ENCODE peak calls at places on chromosomes 5 and 9, in ten cellular contexts. H is GM23248; C is cardiac muscle cell; G is prostate gland; Y is fibroblast of lung; P is naive thymus-derived CD4-positive, alpha-beta T cell; R is testis; X is hepatocyte; E is heart left ventricle; W is neuronal stem cell. M is an unnamed sample. For H3K4me1 and H3K27me3, the result is how much of the 10 kb centered on the place peaks cover.

GRCh38 chr5:38249286-38249685 is 9.1 kb upstream of the EGFLAM start:
- DNase-seq in H (peak), C (no peak), G (no peak), Y (no peak), P (no peak), R (no peak), X (peak), E (no peak), W (no peak), M (no peak)

GRCh38 chr9:5529683-5530221 is 19.4 kb downstream of the PDCD1LG2 start:
- DNase-seq in H (no peak), C (no peak), G (no peak), Y (no peak), P (no peak), R (no peak), X (no peak), E (no peak), W (no peak), M (no peak)

GRCh38 chr5:31213676-31214638 is 20.5 kb downstream of the CDH6 start:
- DNase-seq in H (no peak), C (peak), G (no peak), Y (no peak), P (no peak), R (no peak), X (peak), E (no peak), W (no peak), M (no peak)

GRCh38 chr5:156934450-156935211 is 28.4 kb downstream of the TIMD4 start:
- DNase-seq in H (peak), C (peak), G (no peak), Y (no peak), P (peak), R (peak), X (peak), E (no peak), W (no peak), M (peak)

GRCh38 chr5:59694416-59694815 is 199.1 kb downstream of the PDE4D start:
- DNase-seq in H (no peak), C (no peak), G (no peak), Y (no peak), P (no peak), R (no peak), X (no peak), E (no peak), W (no peak), M (no peak)

GRCh38 chr9:131645078-131645776 is 94.6 kb downstream of the RAPGEF1 start:
- DNase-seq in H (peak), C (peak), G (no peak), Y (no peak), P (no peak), R (no peak), X (no peak), E (no peak), W (no peak), M (no peak)

GRCh38 chr9:95506692-95507455 is 9.9 kb downstream of the PTCH1 start:
- DNase-seq in H (peak), C (peak), G (no peak), Y (peak), P (peak), R (peak), X (peak), E (peak), W (no peak), M (no peak)

GRCh38 chr5:880816-881550 is 11.6 kb downstream of the BRD9 start:
- DNase-seq in H (no peak), C (no peak), G (no peak), Y (no peak), P (no peak), R (no peak), X (no peak), E (no peak), W (no peak), M (no peak)

GRCh38 chr9:91334053-91334452 is 27.7 kb downstream of the AUH start:
- DNase-seq in H (peak), C (no peak), G (no peak), Y (no peak), P (no peak), R (no peak), X (no peak), E (no peak), W (no peak), M (no peak)

GRCh38 chr5:150300496-150301169 is 2.1 kb downstream of the ARSI start:
- DNase-seq in H (no peak), C (no peak), G (no peak), Y (no peak), P (no peak), R (no peak), X (no peak), E (no peak), W (no peak), M (no peak)

GRCh38 chr5:102916114-102916513 is 161.0 kb downstream of the PAM start:
- DNase-seq in H (peak), C (no peak), G (no peak), Y (peak), P (no peak), R (no peak), X (no peak), E (no peak), W (no peak), M (no peak)

GRCh38 chr5:76547242-76547890 is 75.8 kb downstream of the F2RL2 start:
- DNase-seq in H (peak), C (no peak), G (peak), Y (peak), P (peak), R (no peak), X (peak), E (no peak), W (no peak), M (no peak)

GRCh38 chr9:17402309-17402708 is 176.6 kb upstream of the SH3GL2 start:
- DNase-seq in H (peak), C (peak), G (no peak), Y (peak), P (no peak), R (no peak), X (no peak), E (no peak), W (peak), M (no peak)

GRCh38 chr5:167375125-167375524 is 916.3 kb upstream of the WWC1 start:
- DNase-seq in H (no peak), C (no peak), G (no peak), Y (no peak), P (no peak), R (no peak), X (no peak), E (no peak), W (no peak), M (no peak)

GRCh38 chr5:39100301-39100850 is 26.2 kb upstream of the RICTOR start:
- DNase-seq in H (no peak), C (no peak), G (no peak), Y (no peak), P (no peak), R (no peak), X (no peak), E (no peak), W (no peak), M (no peak)

GRCh38 chr9:126519660-126520425 is 93.9 kb upstream of the LMX1B start:
- DNase-seq in H (peak), C (no peak), G (no peak), Y (no peak), P (no peak), R (no peak), X (no peak), E (no peak), W (no peak), M (no peak)

GRCh38 chr9:127123239-127123935 is 952 bp upstream of the ANGPTL2 start:
- DNase-seq in H (no peak), C (no peak), G (peak), Y (no peak), P (no peak), R (peak), X (no peak), E (no peak), W (no peak), M (no peak)

GRCh38 chr5:127229185-127229889 is 61.3 kb upstream of the MEGF10 start:
- DNase-seq in H (peak), C (peak), G (peak), Y (peak), P (peak), R (peak), X (peak), E (peak), W (peak), M (no peak)

GRCh38 chr5:95821110-95822021 is 1.2 kb downstream of the GLRX start:
- DNase-seq in H (peak), C (no peak), G (no peak), Y (no peak), P (no peak), R (no peak), X (no peak), E (no peak), W (no peak), M (no peak)
- H3K4me1 ChIP-seq in H (half or more), C (under half), G (under half), Y (under half), P (half or more), R (under half), X (under half), E (half or more), W (under half), M (under half)

DNA sequence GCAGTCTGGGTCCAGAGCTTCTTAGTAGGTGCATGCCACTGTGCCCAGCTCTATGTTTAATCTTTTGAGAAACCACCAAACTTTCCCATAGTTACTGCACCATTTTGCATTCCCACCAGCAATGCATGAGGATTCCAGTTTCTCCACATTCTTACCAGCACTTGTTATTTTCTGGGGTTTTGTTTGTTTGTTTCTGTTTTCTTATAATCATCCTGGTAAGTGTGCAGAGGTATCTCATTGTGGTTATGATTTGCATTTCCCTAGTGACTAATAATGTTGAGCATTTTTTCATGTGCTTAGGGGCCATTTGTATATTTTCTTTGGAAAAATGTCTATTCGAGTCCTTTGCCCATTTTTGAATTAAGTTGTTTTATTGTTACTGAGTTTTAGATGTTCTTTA is 11.4 kb downstream of the FOXE1 start:
- DNase-seq in H (no peak), C (no peak), G (no peak), Y (no peak), P (no peak), R (no peak), X (no peak), E (no peak), W (no peak), M (no peak)
- H3K27me3 ChIP-seq in H (half or more), C (half or more), G (under half), Y (under half), P (under half), R (under half), X (under half), E (under half), W (half or more), M (under half)

GRCh38 chr5:64707191-64707590 is 16.9 kb downstream of the SHISAL2B start:
- DNase-seq in H (no peak), C (no peak), G (no peak), Y (no peak), P (no peak), R (no peak), X (no peak), E (no peak), W (no peak), M (no peak)
- H3K4me1 ChIP-seq in H (under half), C (under half), G (under half), Y (under half), P (under half), R (under half), X (under half), E (under half), W (under half), M (under half)

GRCh38 chr9:133807037-133807436 is 68.9 kb upstream of the SARDH start:
- DNase-seq in H (no peak), C (no peak), G (no peak), Y (no peak), P (no peak), R (no peak), X (no peak), E (no peak), W (no peak), M (no peak)
- H3K27me3 ChIP-seq in H (under half), C (under half), G (under half), Y (under half), P (under half), R (under half), X (under half), E (under half), W (under half), M (under half)

M was measured in Panc1.